ENCODE peak calls at places on chromosomes 16 and 17, in four cellular contexts. H is IMR-90, U is GM12878, X is HepG2. Y is an unnamed sample.

GRCh38 chr17:27807567-27808470 is 7.5 kb upstream of the NOS2 start:
- DNase-seq in U (peak), X (no peak), H (no peak), Y (peak)

GRCh38 chr16:25823891-25824290 is 132.1 kb downstream of the HS3ST4 start:
- DNase-seq in H (no peak), X (no peak), U (no peak), Y (no peak)

GRCh38 chr16:14324581-14324980 is 253.5 kb downstream of the MRTFB start:
- DNase-seq in U (no peak), H (peak), X (no peak), Y (no peak)

GRCh38 chr17:19867654-19868395 is at the start of gene ULK2:
- DNase-seq in X (no peak), U (no peak), H (peak), Y (no peak)

GRCh38 chr17:36675250-36675649 is 73.9 kb downstream of the MRM1 start:
- DNase-seq in H (no peak), U (no peak), X (no peak), Y (no peak)

GRCh38 chr17:17749921-17750320 is 68.7 kb downstream of the RAI1 start:
- DNase-seq in H (peak), X (peak), U (peak), Y (peak)

GRCh38 chr17:8176998-8177731 is 985 bp upstream of the TMEM107 start:
- DNase-seq in H (no peak), U (no peak), X (no peak), Y (peak)

GRCh38 chr16:159136-159849 is 6.5 kb upstream of the HBM start:
- DNase-seq in H (no peak), X (no peak), U (no peak), Y (peak)

GRCh38 chr16:78660795-78661194 is 561.3 kb downstream of the WWOX start:
- DNase-seq in H (no peak), X (no peak), U (no peak), Y (no peak)

GRCh38 chr16:78663690-78664089 is 564.2 kb downstream of the WWOX start:
- DNase-seq in U (no peak), X (no peak), H (no peak), Y (no peak)

GRCh38 chr16:78659216-78659615 is 559.8 kb downstream of the WWOX start:
- DNase-seq in U (no peak), H (no peak), X (no peak), Y (no peak)

GRCh38 chr16:78656887-78657286 is 557.4 kb downstream of the WWOX start:
- DNase-seq in U (no peak), H (no peak), X (no peak), Y (no peak)

DNA sequence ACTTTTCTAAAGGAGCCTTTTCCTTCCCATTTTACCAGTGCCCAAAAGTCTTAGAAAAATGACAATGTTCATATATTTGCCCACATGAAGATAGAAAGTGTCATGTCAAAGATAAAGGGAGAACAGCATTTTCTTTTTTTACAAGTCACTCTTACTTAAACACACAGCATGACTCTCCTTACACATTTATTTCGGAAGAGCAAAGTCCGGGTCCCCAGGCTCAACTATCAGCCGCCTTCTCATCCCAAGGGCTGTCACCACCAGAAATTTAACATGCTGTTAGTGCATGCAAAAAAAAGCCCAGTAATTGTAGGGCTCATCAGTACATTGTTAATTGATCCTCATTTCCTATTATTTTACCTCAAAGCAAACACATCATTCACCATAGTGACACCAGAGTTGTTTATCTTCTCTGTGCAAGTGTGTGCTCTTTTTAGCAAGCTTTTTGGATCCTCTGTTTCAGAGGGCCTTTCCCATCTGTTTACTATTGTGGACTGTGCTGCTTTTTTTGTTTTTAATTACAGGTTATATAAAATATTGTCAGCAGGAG is 560.3 kb downstream of the WWOX start:
- DNase-seq in U (no peak), H (no peak), X (no peak), Y (no peak)
- TF ChIP-seq BHLHE40 in U (no peak), H (no peak), X (no peak), Y (no peak)

GRCh38 chr17:43531082-43531378 is 15.1 kb downstream of the ETV4 start:
- DNase-seq in U (no peak), X (no peak), H (no peak), Y (no peak)
- H2AFZ ChIP-seq in U (no peak), X (no peak), H (peak), Y (peak)

DNA sequence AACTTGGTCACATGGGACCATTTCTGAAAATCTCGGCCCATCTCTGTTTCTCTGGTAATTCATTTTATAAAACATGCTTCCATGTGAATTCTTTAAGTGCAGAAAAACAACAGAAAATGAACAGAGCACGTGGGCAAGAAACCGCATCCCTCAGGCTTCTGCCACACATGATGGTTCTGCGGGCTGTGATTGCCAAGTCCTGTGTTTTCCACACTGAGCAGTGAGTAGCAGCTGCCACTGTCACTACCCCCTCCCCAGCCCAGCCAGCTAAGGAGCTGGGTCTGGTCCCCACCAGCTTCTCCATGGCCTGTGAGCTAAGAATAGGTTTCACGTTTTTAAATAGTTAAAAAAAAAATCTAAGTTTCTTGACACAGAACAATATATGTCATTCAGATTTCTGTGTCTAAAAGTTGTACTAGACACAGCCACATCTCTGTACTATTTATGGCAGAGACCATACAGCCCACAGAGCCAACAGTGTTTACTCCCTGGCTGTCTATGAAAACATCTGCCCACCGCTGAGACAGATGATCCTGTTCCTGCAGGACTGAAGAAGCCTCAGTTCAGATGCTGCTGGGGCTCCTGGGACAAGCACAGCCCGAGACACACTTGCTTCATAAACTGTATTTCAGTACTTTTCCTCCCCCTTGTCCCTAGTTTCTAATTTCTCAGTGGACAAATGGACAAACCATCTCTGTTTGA is 41.5 kb downstream of the USP22 start:
- DNase-seq in X (no peak), H (no peak), U (no peak), Y (no peak)
- TF ChIP-seq BHLHE40 in X (no peak), H (no peak), U (no peak), Y (no peak)

GRCh38 chr17:28810437-28810836 is 32.2 kb downstream of the FAM222B start:
- DNase-seq in X (no peak), H (no peak), U (no peak), Y (no peak)

GRCh38 chr17:28812980-28813377 is 29.6 kb downstream of the FAM222B start:
- DNase-seq in U (no peak), H (peak), X (no peak), Y (no peak)

GRCh38 chr17:28812136-28812979 is 30.2 kb downstream of the FAM222B start:
- DNase-seq in X (peak), U (peak), H (peak), Y (peak)

GRCh38 chr17:28807925-28808641 is 34.5 kb downstream of the FAM222B start:
- DNase-seq in U (no peak), X (peak), H (peak), Y (no peak)

DNA sequence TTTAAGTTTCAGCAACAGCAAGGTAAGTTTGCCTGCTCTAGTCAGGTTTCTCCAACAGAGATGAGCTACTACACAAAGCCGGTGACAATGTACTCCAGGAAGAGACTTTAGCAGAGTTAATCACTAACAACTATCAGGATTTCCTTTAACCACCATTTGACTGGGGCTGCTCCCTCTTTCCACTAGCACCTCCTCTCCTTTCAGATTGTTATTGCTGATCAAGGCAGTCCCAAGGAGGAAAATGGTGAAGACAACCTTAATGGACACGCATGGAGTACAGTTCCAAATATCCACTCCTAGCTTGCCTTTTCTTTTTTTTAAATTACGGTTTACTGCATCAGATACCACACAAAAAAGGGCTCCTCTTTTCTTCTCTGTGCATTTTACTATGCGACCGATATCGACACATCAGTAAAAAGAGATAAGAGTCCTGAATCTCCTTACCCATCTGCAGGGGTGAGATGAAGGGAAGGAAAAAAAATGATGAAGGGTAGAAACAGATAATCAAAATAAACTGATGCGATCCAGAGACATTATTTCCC is 30.9 kb downstream of the FAM222B start:
- DNase-seq in X (peak), U (no peak), H (peak), Y (peak)
- H2AFZ ChIP-seq in X (no peak), U (peak), H (peak), Y (peak)

GRCh38 chr16:28133666-28134065 is 70.2 kb upstream of the GSG1L start:
- DNase-seq in X (no peak), H (no peak), U (no peak), Y (no peak)
- TF ChIP-seq BHLHE40 in X (no peak), H (no peak), U (no peak), Y (no peak)

GRCh38 chr17:45873728-45874127 is 20.6 kb upstream of the MAPT start:
- DNase-seq in X (no peak), U (no peak), H (no peak), Y (no peak)
- H2AFZ ChIP-seq in X (no peak), U (no peak), H (no peak), Y (no peak)

GRCh38 chr16:84115919-84116719 is 623 bp downstream of the MBTPS1 start:
- DNase-seq in H (peak), U (no peak), X (peak), Y (no peak)

GRCh38 chr16:84120023-84120422 is 3.3 kb upstream of the MBTPS1 start:
- DNase-seq in H (no peak), U (no peak), X (no peak), Y (no peak)

GRCh38 chr16:84116720-84117481 is at the start of gene MBTPS1:
- DNase-seq in H (peak), U (peak), X (peak), Y (peak)

GRCh38 chr16:84119368-84119767 is 2.6 kb upstream of the MBTPS1 start:
- DNase-seq in U (no peak), X (no peak), H (no peak), Y (no peak)

DNA sequence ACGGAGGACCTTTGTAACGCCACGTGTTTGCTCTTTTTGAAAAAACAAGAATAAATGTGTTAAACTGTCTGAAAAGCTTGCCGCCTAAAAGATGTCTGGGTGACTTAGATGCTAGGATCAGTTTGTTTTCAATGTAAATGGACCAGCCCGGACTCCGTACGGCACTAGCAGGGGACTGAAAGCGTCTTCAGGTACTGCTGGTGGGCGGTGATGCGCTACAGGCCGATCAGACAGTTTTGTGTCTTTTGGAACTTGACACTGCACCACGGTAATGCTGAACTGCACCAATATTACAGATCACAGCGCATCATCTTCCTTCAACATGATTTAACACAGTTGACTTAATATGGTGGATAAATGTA is 721 bp upstream of the MBTPS1 start:
- DNase-seq in X (no peak), H (peak), U (no peak), Y (peak)
- TF ChIP-seq BHLHE40 in X (peak), H (no peak), U (no peak), Y (no peak)

GRCh38 chr16:88298166-88298881 is 84.4 kb upstream of the ZNF469 start:
- DNase-seq in H (peak), U (no peak), X (no peak), Y (no peak)
- H2AFZ ChIP-seq in H (peak), U (no peak), X (no peak), Y (no peak)

GRCh38 chr16:68360971-68361370 is 50.2 kb downstream of the PRMT7 start:
- DNase-seq in H (no peak), U (no peak), X (no peak), Y (no peak)
- TF ChIP-seq BHLHE40 in H (no peak), U (no peak), X (no peak), Y (no peak)

DNA sequence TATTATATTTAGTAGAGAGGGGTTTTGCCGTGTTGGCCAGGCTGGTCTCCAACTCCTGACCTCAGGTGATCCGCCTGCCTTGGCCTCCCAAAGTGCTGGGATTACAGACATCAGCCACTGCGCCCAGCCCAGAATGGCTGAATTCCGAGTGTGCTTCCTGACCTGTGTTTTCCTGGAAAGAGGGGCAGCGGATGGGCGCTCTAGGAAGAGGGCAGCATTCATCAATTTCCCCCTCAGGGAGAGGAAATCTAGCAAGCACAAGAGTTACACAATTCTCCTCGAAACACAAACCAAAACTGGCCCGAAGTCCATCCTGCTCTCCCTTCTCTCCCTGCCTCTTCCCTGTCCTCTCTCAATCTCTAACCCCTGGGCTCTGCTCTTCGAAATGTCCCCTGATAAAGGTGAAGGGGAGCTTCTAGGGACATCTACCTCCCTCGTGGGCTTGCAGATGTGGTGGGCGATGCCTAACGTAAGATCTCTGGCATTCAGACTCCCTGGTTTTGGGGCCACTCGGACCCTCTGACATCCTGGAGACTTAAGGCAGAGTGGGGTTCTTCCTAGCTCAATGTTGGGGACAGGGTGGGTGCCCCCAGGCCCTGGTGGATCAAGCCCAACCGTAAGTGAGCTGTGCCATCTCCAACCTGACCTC is 1.0 kb downstream of the IL27 start:
- DNase-seq in X (peak), H (no peak), U (no peak), Y (peak)
- H2AFZ ChIP-seq in X (no peak), H (no peak), U (no peak), Y (no peak)

Y was measured in K562.